ENCODE peak calls at places on chromosome 17, in ten cellular contexts. U is adrenal gland; B is CD8-positive, alpha-beta memory T cell; T is tibial artery; H is body of pancreas; V is heart right ventricle; R is left ventricle myocardium inferior; L is aorta; I is CD8-positive, alpha-beta T cell; Y is lung. J is an unnamed sample. For H3K9me3, the result is how much of the 10 kb centered on the place peaks cover.

GRCh38 chr17:75601057-75601987 is 13.7 kb downstream of the MYO15B start:
- DNase-seq in I (peak), R (peak), B (peak), T (peak), L (no peak), V (no peak), H (peak), U (peak), Y (peak), J (peak)

GRCh38 chr17:61984826-61985225 is 57.0 kb upstream of the INTS2 start:
- DNase-seq in I (no peak), H (no peak), Y (no peak), B (no peak), L (no peak), V (no peak), T (no peak), U (no peak), R (no peak), J (no peak)

GRCh38 chr17:1168537-1169234 is 11.1 kb downstream of the ABR start:
- DNase-seq in U (peak), L (no peak), I (no peak), V (no peak), B (no peak), H (no peak), T (no peak), Y (no peak), R (no peak), J (no peak)

GRCh38 chr17:29195465-29196081 is 15.4 kb upstream of the MYO18A start:
- DNase-seq in Y (no peak), I (no peak), R (no peak), L (peak), T (no peak), V (no peak), H (no peak), U (no peak), B (no peak), J (no peak)

GRCh38 chr17:80071116-80071980 is 30.0 kb upstream of the GAA start:
- DNase-seq in I (no peak), R (peak), T (peak), H (peak), L (peak), U (peak), B (no peak), Y (peak), V (peak), J (no peak)

GRCh38 chr17:71486171-71486740 is 634.6 kb upstream of the SOX9 start:
- DNase-seq in R (no peak), I (no peak), H (no peak), Y (no peak), L (no peak), T (no peak), B (no peak), U (no peak), V (no peak), J (no peak)

GRCh38 chr17:15744885-15745284 is 12.8 kb downstream of the TBC1D26 start:
- DNase-seq in B (no peak), H (no peak), T (no peak), Y (peak), U (no peak), V (no peak), L (no peak), R (no peak), I (no peak), J (no peak)

GRCh38 chr17:43732961-43733360 is 25.6 kb downstream of the SOST start:
- DNase-seq in L (no peak), H (no peak), I (no peak), V (no peak), R (no peak), B (no peak), U (no peak), Y (no peak), T (no peak), J (no peak)

GRCh38 chr17:81641825-81642489 is 5.0 kb downstream of the TSPAN10 start:
- DNase-seq in L (no peak), I (no peak), B (no peak), T (no peak), R (no peak), H (no peak), Y (no peak), V (no peak), U (no peak), J (no peak)

GRCh38 chr17:35082073-35082657 is 18.7 kb upstream of the RFFL start:
- DNase-seq in Y (no peak), V (no peak), H (no peak), U (no peak), B (no peak), R (no peak), L (no peak), T (no peak), I (no peak), J (no peak)

GRCh38 chr17:47883589-47884426 is 12.2 kb upstream of the SP2 start:
- DNase-seq in L (no peak), U (no peak), B (no peak), H (no peak), V (no peak), R (no peak), Y (no peak), T (no peak), I (no peak), J (no peak)

GRCh38 chr17:69801368-69801767 is 273.7 kb upstream of the KCNJ16 start:
- DNase-seq in L (no peak), B (no peak), R (no peak), U (no peak), T (no peak), H (no peak), I (no peak), Y (no peak), V (no peak), J (no peak)
- H3K9me3 ChIP-seq in L (under half), B (under half), R (under half), U (under half), T (under half), H (under half), I (under half), Y (under half), V (under half), J (under half)

DNA sequence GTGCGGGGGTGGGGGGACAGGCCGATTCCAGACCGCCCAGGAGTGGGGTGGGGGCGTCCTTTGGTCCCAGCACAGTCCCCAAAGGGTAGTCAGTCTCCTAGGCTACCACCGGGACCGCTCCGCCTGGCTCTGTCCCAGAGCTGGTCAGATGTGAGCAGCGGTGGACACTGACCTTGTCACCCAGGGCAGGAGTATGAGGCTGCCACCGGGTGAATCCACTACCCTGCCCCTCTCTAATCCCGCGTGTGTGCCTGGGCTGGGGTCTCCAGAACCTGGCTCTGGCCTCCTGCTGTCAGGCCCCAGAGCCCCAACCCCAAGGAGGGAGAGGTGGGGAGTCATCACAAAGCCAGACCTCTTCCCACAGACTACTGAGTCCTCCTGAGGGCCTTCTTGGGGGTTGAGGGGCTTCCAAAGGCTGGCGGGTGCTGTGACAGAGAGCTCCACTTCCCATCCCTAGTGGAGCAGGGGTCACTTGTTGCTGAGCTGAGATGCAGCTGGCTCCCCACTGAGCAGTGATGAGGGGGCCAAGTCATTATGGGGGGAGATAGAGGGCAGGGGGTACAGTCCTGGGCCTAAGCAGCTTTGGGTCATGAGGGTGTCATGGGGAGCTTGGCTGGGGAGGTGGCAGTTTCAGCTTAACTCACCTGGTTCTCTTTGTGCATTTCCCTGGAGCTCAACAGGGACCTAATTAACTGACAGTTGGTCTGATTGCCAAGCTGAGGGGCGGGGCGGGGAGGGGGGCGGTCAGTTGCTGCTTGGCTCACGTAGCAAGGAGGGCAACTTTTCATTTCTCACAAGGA is 1.2 kb downstream of the PPP1R1B start:
- DNase-seq in L (no peak), I (no peak), V (no peak), R (no peak), B (no peak), Y (no peak), U (no peak), T (no peak), H (no peak), J (no peak)
- H3K27ac ChIP-seq in L (no peak), I (no peak), V (no peak), R (no peak), B (no peak), Y (no peak), U (no peak), T (no peak), H (peak), J (no peak)

DNA sequence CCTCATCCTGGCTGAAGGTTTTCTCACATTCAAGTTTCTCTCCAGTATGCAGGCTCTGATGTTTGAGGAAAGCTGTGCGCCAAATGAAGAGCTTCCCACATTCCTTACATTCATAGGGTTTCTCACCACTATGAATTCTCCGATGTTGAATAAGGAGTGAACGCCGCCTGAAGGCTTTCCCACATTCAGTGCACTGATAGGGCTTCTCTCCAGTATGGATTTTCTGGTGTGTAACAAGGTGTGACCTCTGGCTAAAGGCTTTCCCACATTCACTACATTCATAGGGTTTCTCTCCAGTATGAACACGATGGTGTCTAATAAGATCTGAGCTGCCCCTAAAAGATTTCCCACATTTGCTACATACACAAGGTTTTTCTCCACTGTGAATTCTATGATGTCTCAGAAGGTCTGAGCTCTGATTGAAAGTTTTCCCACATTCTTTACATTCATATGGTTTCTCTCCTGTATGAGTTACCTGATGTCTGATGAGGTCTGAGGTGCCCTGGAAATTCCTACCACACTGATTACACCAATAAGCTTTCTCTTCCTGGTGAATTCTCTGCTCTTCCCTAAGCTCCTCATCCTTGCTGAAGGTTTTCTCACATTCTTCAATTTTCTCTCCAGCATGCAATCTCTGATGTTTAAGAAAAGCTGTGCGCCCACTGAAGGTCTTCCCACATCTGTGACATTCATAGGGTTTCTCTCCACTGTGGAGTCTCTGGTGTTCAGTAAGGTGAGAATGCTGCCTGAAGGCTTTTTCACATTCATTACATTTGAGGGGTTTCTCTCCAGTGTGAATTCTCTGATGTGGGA is 8.9 kb downstream of the ZNF594 start:
- DNase-seq in I (no peak), B (no peak), U (no peak), H (no peak), R (no peak), T (no peak), Y (no peak), V (no peak), L (no peak), J (no peak)
- H3K9me3 ChIP-seq in I (under half), B (half or more), U (under half), H (half or more), R (half or more), T (half or more), Y (under half), V (half or more), L (under half), J (half or more)

GRCh38 chr17:13921841-13922776 is 147.2 kb upstream of the COX10 start:
- DNase-seq in Y (no peak), L (no peak), R (no peak), H (no peak), I (no peak), U (no peak), T (no peak), B (no peak), V (no peak), J (no peak)

GRCh38 chr17:13918247-13918646 is 151.1 kb upstream of the COX10 start:
- DNase-seq in B (no peak), L (no peak), V (no peak), H (no peak), R (no peak), U (no peak), T (no peak), I (no peak), Y (no peak), J (no peak)

GRCh38 chr17:13919818-13920217 is 149.5 kb upstream of the COX10 start:
- DNase-seq in L (no peak), V (no peak), I (no peak), R (no peak), H (no peak), U (no peak), T (no peak), Y (no peak), B (no peak), J (no peak)

GRCh38 chr17:13922885-13923284 is 146.4 kb upstream of the COX10 start:
- DNase-seq in B (no peak), R (no peak), T (no peak), U (no peak), L (no peak), V (no peak), Y (no peak), I (no peak), H (no peak), J (no peak)

DNA sequence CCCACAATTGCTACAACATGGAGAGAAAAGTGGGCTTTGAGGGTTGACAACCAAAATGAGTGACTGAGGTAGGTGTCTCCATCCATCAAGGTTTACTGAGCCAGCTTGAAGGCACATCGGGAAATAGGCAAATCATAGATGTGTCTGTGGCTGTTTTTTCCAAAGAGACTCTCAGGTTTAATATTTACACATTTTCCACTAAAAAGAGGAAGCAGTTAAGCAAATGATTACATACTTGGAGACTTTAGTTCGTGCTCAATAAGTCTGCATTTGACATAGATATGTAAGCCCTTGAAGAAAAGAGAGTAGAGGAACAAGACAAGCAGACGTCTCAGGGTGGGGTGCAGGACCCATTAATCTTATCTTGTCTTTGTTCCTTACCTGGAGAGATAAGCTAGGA is 148.9 kb upstream of the COX10 start:
- DNase-seq in Y (no peak), I (no peak), H (no peak), R (no peak), U (no peak), T (no peak), B (no peak), L (no peak), V (no peak), J (no peak)
- H3K27ac ChIP-seq in Y (no peak), I (no peak), H (no peak), R (no peak), U (no peak), T (no peak), B (no peak), L (no peak), V (no peak), J (no peak)

GRCh38 chr17:56756536-56756935 is 77.2 kb downstream of the C17orf67 start:
- DNase-seq in T (no peak), B (no peak), Y (no peak), L (no peak), H (no peak), U (no peak), V (no peak), R (no peak), I (no peak), J (no peak)
- H3K9me3 ChIP-seq in T (under half), B (under half), Y (under half), L (under half), H (under half), U (under half), V (under half), R (under half), I (under half), J (under half)

DNA sequence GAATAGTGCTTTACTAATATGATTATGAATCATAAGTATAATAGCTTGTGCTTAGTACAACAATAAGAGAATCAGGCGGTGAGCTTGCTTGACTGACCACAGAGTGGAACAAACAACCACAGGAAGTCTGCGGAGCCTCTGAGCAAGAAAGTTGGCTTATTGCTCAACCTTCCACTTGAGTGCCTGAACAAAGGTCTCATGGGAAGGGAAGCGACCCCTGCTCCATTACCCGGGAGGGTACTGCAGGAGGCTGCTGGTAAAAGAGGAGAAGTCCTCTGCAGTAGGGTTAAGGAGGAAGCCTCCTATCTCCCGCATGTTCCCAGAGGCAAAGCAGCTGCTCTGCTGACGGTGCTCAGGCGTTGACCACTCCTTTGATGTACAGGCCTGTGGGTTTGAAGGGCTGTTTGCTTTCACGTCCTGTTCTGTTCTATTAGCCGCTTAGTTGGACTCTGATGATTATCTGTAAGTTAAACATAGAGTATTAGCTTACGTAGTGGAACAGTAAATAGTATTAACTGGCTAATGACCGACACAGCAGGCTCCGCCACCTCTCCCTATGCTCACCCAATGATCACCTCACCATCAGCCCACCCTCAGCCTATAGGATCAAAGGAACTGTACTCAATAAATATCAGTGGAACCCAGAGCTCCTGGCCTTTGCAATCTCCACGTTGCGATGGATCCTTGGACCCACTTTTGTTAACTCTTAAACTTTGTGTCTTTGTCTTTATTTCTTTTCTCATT is 17.5 kb downstream of the ALOX15B start:
- DNase-seq in R (no peak), U (no peak), V (peak), T (peak), H (peak), B (no peak), I (peak), Y (peak), L (peak), J (no peak)
- H3K27ac ChIP-seq in R (no peak), U (peak), V (no peak), T (no peak), H (no peak), B (no peak), I (no peak), Y (no peak), L (no peak), J (no peak)

GRCh38 chr17:45156242-45156641 is 5.4 kb upstream of the HEXIM2 start:
- DNase-seq in R (no peak), L (no peak), U (no peak), Y (no peak), H (no peak), V (no peak), B (no peak), I (no peak), T (no peak), J (no peak)
- H3K9me3 ChIP-seq in R (under half), L (under half), U (under half), Y (under half), H (under half), V (under half), B (under half), I (under half), T (under half), J (under half)

DNA sequence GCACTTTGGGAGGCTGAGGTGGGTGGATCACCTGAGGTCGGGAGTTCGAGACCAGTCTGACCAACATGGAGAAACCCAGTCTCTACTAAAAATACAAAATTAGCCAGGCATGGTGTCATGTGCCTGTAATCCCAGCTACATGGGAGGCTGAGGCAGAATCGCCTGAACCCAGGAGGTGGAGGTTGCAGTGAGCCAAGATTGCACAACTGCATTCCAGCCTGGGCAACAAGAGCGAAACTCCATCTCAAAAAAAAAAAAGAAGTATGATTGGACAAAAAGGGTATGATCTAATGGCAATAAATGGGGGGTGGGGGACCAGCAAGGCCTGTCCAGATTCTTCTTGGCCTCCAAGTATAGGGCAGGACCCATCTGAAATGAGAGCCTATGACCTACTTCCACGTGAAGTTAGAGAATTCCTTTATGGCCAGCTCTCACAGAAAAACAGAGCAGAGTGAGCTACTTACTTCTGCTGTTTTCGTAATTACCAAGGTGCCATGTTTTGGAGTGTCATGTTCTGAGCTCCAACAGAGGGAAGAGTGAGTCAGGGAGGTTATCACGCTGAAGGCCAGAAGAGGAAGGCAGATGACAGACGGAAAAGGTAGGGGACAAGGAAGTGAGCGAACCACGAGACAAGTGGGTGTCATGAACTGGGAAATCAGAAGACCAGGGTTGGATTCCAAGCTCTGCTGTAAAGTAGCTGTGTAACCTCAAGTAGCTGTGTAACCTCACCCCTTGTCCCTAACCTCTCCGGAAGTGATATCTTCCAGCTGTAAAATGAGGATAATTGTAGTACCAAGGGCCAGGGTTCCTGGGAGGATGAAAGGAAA is 3.6 kb upstream of the ZMYND15 start:
- DNase-seq in T (peak), I (no peak), Y (peak), L (peak), V (no peak), B (no peak), U (no peak), R (no peak), H (no peak), J (no peak)
- H3K27ac ChIP-seq in T (no peak), I (no peak), Y (no peak), L (no peak), V (no peak), B (no peak), U (peak), R (no peak), H (peak), J (no peak)

DNA sequence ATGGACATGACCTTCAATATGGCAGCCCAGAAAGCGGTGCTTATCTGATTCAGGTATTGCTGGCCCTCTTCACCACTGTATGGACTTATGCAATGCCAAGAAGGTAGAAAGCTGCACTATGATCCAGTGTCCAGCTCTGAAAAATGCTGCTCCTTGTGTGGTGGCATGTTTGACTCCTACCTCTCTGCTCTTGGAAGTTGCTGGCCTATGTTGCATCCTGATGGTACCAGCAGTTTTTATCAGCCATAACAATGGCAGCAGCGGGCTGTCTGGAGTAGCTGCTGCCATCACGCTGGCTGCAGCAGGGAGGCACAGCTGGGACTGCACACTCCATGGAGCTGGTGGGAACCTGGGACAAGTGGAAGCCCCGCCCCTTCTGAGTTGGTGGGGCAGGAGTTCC is 53.1 kb upstream of the MED9 start:
- DNase-seq in Y (no peak), H (no peak), R (no peak), I (no peak), T (no peak), L (no peak), V (no peak), B (no peak), U (no peak), J (no peak)
- H3K9me3 ChIP-seq in Y (under half), H (under half), R (under half), I (under half), T (under half), L (under half), V (under half), B (under half), U (under half), J (under half)